ENCODE peak calls at places on chromosome 14, in nine cellular contexts. D, L, Z, N, G, I, P, X and J are unnamed samples.

GRCh38 chr14:80658155-80658554 is 283.4 kb downstream of the CEP128 start:
- DNase-seq in L (no peak), D (no peak), X (no peak), I (no peak), P (no peak), Z (no peak), G (no peak), N (no peak), J (no peak)

GRCh38 chr14:66378712-66379111 is 107.5 kb upstream of the CCDC196 start:
- DNase-seq in D (no peak), G (no peak), X (no peak), P (no peak), L (no peak), N (no peak), I (no peak), Z (no peak), J (no peak)

GRCh38 chr14:67265131-67265530 is 23.9 kb downstream of the PALS1 start:
- DNase-seq in X (no peak), N (no peak), Z (no peak), I (no peak), P (peak), D (no peak), L (no peak), G (no peak), J (no peak)

GRCh38 chr14:94423465-94424056 is 29.0 kb downstream of the SERPINA11 start:
- DNase-seq in G (no peak), D (peak), X (peak), P (peak), I (peak), Z (peak), L (peak), N (no peak), J (peak)

GRCh38 chr14:69789118-69789640 is 7.9 kb downstream of the SLC10A1 start:
- DNase-seq in X (no peak), G (no peak), Z (no peak), N (no peak), P (no peak), D (no peak), I (no peak), L (no peak), J (no peak)

GRCh38 chr14:22824711-22825359 is 4.9 kb upstream of the MRPL52 start:
- DNase-seq in X (no peak), P (peak), I (no peak), L (no peak), Z (no peak), D (no peak), G (no peak), N (no peak), J (no peak)

GRCh38 chr14:66650491-66650911 is 142.6 kb downstream of the GPHN start:
- DNase-seq in X (peak), N (no peak), L (no peak), I (no peak), D (peak), Z (no peak), G (no peak), P (no peak), J (no peak)

GRCh38 chr14:82667501-82667900 is 1133.8 kb upstream of the SEL1L start:
- DNase-seq in G (no peak), X (no peak), D (no peak), N (no peak), Z (no peak), P (peak), I (no peak), L (no peak), J (no peak)

GRCh38 chr14:95248422-95248821 is 71.3 kb downstream of the CLMN start:
- DNase-seq in L (no peak), X (no peak), N (no peak), Z (no peak), I (no peak), P (peak), G (no peak), D (no peak), J (no peak)